ENCODE peak calls at places on chromosomes 1 and 21, in five cellular contexts. Z, O, F, B and P are unnamed samples.

GRCh38 chr1:14878951-14879350 is 274.6 kb upstream of the TMEM51 start:
- DNase-seq in Z (no peak), O (no peak), F (no peak), B (no peak), P (no peak)

GRCh38 chr1:107056426-107057196 is at the start of gene PRMT6:
- DNase-seq in Z (peak), O (peak), F (peak), B (peak), P (peak)

GRCh38 chr1:109677459-109677858 is 9.6 kb downstream of the GSTM2 start:
- DNase-seq in Z (peak), O (no peak), F (no peak), B (no peak), P (no peak)

GRCh38 chr1:62462370-62462769 is 25.5 kb downstream of the USP1 start:
- DNase-seq in Z (no peak), O (no peak), F (no peak), B (no peak), P (no peak)

GRCh38 chr1:197137322-197137721 is 9.1 kb downstream of the ASPM start:
- DNase-seq in Z (no peak), O (no peak), F (no peak), B (no peak), P (no peak)

GRCh38 chr1:160631983-160632625 is 14.7 kb downstream of the SLAMF1 start:
- DNase-seq in Z (no peak), O (no peak), F (no peak), B (no peak), P (no peak)

GRCh38 chr1:208919371-208919770 is 664.1 kb upstream of the CAMK1G start:
- DNase-seq in Z (no peak), O (no peak), F (no peak), B (no peak), P (no peak)

GRCh38 chr1:158048371-158049067 is 55.1 kb downstream of the KIRREL1 start:
- DNase-seq in Z (no peak), O (no peak), F (no peak), B (no peak), P (no peak)

GRCh38 chr1:12734651-12735050 is 11.3 kb upstream of the CFAP107 start:
- DNase-seq in Z (no peak), O (no peak), F (no peak), B (no peak), P (no peak)

GRCh38 chr1:110916669-110917306 is 43.8 kb downstream of the CD53 start:
- DNase-seq in Z (peak), O (peak), F (no peak), B (no peak), P (peak)

GRCh38 chr1:110915804-110916203 is 42.9 kb downstream of the CD53 start:
- DNase-seq in Z (no peak), O (no peak), F (no peak), B (no peak), P (no peak)

GRCh38 chr1:110918016-110918415 is 45.1 kb downstream of the CD53 start:
- DNase-seq in Z (no peak), O (no peak), F (no peak), B (no peak), P (no peak)

GRCh38 chr1:110914676-110915075 is 41.7 kb downstream of the CD53 start:
- DNase-seq in Z (no peak), O (no peak), F (no peak), B (no peak), P (no peak)

DNA sequence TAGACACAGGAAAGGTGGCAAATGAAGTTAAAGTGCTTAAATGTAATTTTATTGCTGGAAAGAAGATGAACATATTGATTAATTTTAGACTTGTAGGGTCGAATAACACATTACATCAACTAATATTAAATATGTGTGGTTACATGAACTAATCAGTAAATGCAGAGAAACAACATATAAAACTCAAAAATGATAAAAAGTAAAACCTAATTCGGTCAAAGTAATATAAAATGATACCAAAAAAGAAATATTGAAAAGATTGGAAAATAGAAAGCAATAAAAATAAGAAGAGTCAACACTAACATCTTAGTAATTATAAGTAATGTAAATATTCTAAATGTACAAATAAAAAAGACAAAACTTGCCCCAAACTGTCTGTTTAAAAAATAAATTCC is 43.3 kb downstream of the CD53 start:
- DNase-seq in Z (no peak), O (no peak), F (no peak), B (no peak), P (no peak)
- H3K9ac ChIP-seq in Z (no peak), O (no peak), F (peak), B (no peak), P (peak)

GRCh38 chr21:26583737-26584136 is 10.7 kb upstream of the CYYR1 start:
- DNase-seq in Z (no peak), O (no peak), F (no peak), B (no peak), P (no peak)
- TF ChIP-seq REST in Z (no peak), O (no peak), F (no peak), B (no peak), P (no peak)

GRCh38 chr1:37922767-37923550 is 23.9 kb downstream of the INPP5B start:
- DNase-seq in Z (peak), O (no peak), F (no peak), B (peak), P (no peak)

GRCh38 chr1:37930246-37931142 is 16.4 kb downstream of the INPP5B start:
- DNase-seq in Z (peak), O (peak), F (no peak), B (no peak), P (no peak)

GRCh38 chr1:37923551-37923889 is 23.3 kb downstream of the INPP5B start:
- DNase-seq in Z (no peak), O (no peak), F (no peak), B (no peak), P (no peak)

GRCh38 chr1:37925316-37925715 is 21.5 kb downstream of the INPP5B start:
- DNase-seq in Z (no peak), O (no peak), F (no peak), B (no peak), P (no peak)

DNA sequence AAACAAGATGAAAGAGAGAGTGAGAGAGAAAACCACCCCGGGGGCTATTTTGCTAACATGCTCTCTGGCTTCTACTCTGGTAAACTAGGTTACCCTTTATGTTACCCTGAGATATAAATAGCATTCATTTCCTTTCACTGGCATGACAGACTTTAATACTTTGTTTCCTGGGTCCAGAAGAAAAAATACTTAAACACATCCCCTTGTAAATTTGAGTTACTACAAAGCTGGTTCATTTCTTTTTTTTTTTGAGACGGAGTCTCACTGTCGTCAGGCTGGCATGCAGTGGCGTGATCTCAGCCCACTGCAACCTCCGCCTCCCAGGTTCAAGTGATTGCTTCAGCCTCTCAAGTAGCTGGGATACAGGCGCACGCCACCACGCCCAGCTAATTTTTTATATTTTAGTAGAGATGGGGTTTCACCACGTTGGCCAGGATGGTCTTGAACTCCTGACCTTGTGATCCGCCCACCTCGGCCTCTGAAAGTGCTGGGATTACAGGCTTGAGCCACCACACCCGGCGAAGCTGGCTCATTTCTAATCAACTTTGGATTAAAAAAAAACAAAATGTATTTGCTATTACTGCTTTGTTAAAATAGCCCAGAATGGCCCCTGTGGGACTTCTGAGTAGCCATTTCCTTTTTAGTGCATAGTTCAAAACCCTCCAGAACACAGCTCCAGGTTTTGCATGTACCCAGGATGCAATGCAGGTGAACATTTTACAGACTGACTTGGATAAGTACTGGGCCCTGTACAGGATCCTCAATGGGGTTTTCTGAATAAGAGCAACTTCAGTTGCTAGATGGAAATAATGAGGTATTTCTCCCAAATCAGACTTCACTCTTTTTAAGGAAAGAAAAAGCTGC is 20.6 kb downstream of the INPP5B start:
- DNase-seq in Z (no peak), O (no peak), F (no peak), B (peak), P (no peak)
- H3K9ac ChIP-seq in Z (no peak), O (no peak), F (no peak), B (peak), P (no peak)

GRCh38 chr1:231724876-231725647 is 98.5 kb downstream of the DISC1 start:
- DNase-seq in Z (peak), O (peak), F (peak), B (no peak), P (peak)
- TF ChIP-seq REST in Z (no peak), O (no peak), F (no peak), B (no peak), P (no peak)

DNA sequence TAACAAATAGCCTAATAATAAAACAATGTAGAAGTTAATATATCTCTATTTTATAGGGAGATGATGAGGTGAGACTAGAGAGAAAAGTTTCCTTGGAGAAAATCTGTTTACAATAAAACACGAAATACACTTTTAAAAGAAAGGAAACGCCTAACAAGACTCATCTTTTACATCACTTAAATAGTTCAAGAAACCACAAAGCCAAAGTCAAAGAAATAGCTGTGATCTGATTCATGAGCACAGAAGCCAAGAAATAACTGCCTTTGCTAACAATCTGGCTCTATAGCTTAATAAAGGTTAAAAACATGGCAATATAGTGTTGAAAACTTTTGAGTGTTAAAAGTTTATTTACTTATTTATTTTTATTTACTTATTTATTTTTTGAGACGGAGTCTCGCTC is 61.5 kb downstream of the TOR3A start:
- DNase-seq in Z (no peak), O (no peak), F (no peak), B (no peak), P (peak)
- H3K9ac ChIP-seq in Z (no peak), O (no peak), F (peak), B (no peak), P (peak)

GRCh38 chr1:101311146-101311892 is 74.5 kb downstream of the S1PR1 start:
- DNase-seq in Z (no peak), O (no peak), F (no peak), B (no peak), P (no peak)
- TF ChIP-seq REST in Z (no peak), O (no peak), F (no peak), B (no peak), P (no peak)

GRCh38 chr1:203631349-203631748 is 4.7 kb downstream of the ATP2B4 start:
- DNase-seq in Z (no peak), O (no peak), F (no peak), B (no peak), P (no peak)
- H3K9ac ChIP-seq in Z (no peak), O (no peak), F (no peak), B (no peak), P (no peak)

GRCh38 chr21:45318556-45319341 is 31.1 kb upstream of the POFUT2 start:
- DNase-seq in Z (peak), O (peak), F (no peak), B (no peak), P (peak)
- TF ChIP-seq REST in Z (no peak), O (no peak), F (no peak), B (no peak), P (no peak)

GRCh38 chr1:226551299-226551698 is 2.7 kb downstream of the STUM start:
- DNase-seq in Z (no peak), O (no peak), F (no peak), B (no peak), P (no peak)
- H3K9ac ChIP-seq in Z (no peak), O (no peak), F (no peak), B (no peak), P (no peak)

DNA sequence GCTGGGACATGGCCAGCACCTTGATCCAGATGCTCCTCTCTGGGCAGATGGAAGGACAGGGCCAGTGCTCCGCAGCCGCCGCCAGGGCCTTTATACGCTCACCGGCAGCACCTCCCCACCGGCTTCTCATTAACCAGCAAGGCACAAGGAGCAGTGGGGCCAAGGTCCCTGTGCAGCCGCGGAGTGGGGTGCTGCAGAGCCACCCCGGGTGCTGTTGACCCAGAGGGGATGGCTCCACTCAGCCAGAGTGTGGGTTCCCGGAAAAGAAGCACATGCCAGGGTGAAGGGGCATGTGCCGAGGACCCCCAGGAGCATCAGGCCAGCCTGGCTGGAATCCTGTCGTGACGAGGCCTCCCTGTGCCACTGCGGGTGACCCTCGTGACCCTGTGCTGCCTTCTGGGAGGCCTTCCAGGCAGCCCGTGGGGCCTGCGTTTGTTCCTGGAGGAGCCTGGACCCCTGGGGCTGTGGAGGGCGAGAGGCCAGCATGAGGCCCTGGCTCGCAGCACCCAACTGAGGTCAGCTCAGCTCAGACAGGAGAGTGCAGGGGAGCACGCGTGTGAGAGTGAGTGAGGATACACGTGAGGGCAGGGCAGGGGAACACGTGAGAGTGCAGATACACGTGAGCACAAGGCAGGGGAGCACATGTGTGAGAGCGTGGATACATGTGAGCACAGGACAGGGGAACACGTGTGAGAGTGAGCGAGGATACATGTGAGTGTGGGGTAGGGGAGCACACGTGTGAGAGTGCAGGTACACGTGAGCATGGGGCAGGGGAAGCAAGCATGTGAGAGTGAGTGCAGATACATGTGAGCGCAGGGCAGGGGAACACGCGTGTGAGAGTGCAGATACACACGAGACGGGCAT is at the start of gene FTCD:
- DNase-seq in Z (no peak), O (peak), F (no peak), B (no peak), P (no peak)
- TF ChIP-seq REST in Z (no peak), O (peak), F (no peak), B (no peak), P (no peak)